ENCODE peak calls at places on chromosomes 12 and 14, in five cellular contexts. L is IMR-90, T is SK-N-SH, O is GM12878, M is K562. W is an unnamed sample.

GRCh38 chr12:49304161-49304560 is 9.2 kb downstream of the PRPH start:
- DNase-seq in L (peak), T (peak), M (no peak), O (no peak), W (no peak)

GRCh38 chr12:10365716-10366433 is 24.0 kb downstream of the KLRK1 start:
- DNase-seq in O (no peak), M (peak), L (peak), T (no peak), W (no peak)

GRCh38 chr12:49049566-49050224 is 10.9 kb downstream of the KMT2D start:
- DNase-seq in M (no peak), O (no peak), L (peak), T (no peak), W (peak)

GRCh38 chr12:96239711-96240234 is 45.6 kb downstream of the ELK3 start:
- DNase-seq in O (no peak), T (peak), M (no peak), L (no peak), W (no peak)

GRCh38 chr12:44542716-44543115 is 333.4 kb downstream of the NELL2 start:
- DNase-seq in L (no peak), M (no peak), T (no peak), O (no peak), W (no peak)

GRCh38 chr14:20612403-20612802 is 21.2 kb upstream of the RNASE12 start:
- DNase-seq in M (no peak), T (no peak), L (no peak), O (no peak), W (no peak)

GRCh38 chr14:72736348-72736747 is 157.6 kb downstream of the DPF3 start:
- DNase-seq in T (peak), L (peak), M (peak), O (no peak), W (no peak)

GRCh38 chr12:96033549-96034389 is 1.6 kb downstream of the LTA4H start:
- DNase-seq in L (no peak), T (no peak), M (no peak), O (no peak), W (no peak)

GRCh38 chr14:49641697-49642129 is 6.7 kb upstream of the DNAAF2 start:
- DNase-seq in M (no peak), O (no peak), T (no peak), L (peak), W (no peak)

GRCh38 chr14:60090864-60091519 is 731 bp upstream of the PCNX4 start:
- DNase-seq in L (peak), M (peak), T (peak), O (no peak), W (peak)

GRCh38 chr12:95978774-95979173 is 17.4 kb downstream of the HAL start:
- DNase-seq in L (no peak), M (no peak), T (no peak), O (no peak), W (no peak)

GRCh38 chr14:36582011-36582873 is at the start of gene NKX2-8:
- DNase-seq in O (no peak), T (peak), M (peak), L (no peak), W (peak)

GRCh38 chr14:91484186-91484585 is 25.9 kb downstream of the PPP4R3A start:
- DNase-seq in T (no peak), M (no peak), L (no peak), O (no peak), W (no peak)

GRCh38 chr14:55800443-55800842 is 220.4 kb downstream of the KTN1 start:
- DNase-seq in L (no peak), O (no peak), M (no peak), T (no peak), W (no peak)

GRCh38 chr12:106149096-106149784 is 10.5 kb upstream of the NUAK1 start:
- DNase-seq in O (no peak), L (peak), M (no peak), T (no peak), W (peak)

GRCh38 chr14:93971635-93972027 is 4.7 kb downstream of the ASB2 start:
- DNase-seq in O (no peak), T (no peak), L (no peak), M (no peak), W (no peak)

GRCh38 chr14:96146131-96146771 is 58.4 kb upstream of the BDKRB2 start:
- DNase-seq in T (no peak), L (peak), M (no peak), O (no peak), W (peak)

GRCh38 chr12:94225924-94226630 is 77.7 kb downstream of the PLXNC1 start:
- DNase-seq in M (no peak), L (no peak), O (no peak), T (peak), W (no peak)

GRCh38 chr12:100987552-100988277 is 193.1 kb downstream of the ANO4 start:
- DNase-seq in L (peak), M (peak), T (peak), O (peak), W (peak)

GRCh38 chr12:115341442-115341841 is 657.5 kb upstream of the TBX3 start:
- DNase-seq in M (no peak), L (peak), T (no peak), O (no peak), W (peak)
- TF ChIP-seq RCOR1 in M (no peak), L (peak), T (no peak), O (no peak), W (no peak)

GRCh38 chr12:79826267-79827128 is 108.4 kb downstream of the PPP1R12A start:
- DNase-seq in M (no peak), T (no peak), L (no peak), O (no peak), W (no peak)
- TF ChIP-seq RFX5 in M (no peak), T (no peak), L (no peak), O (no peak), W (no peak)

GRCh38 chr12:93127582-93128331 is 198.7 kb upstream of the EEA1 start:
- DNase-seq in O (no peak), M (peak), L (peak), T (no peak), W (no peak)
- TF ChIP-seq RCOR1 in O (no peak), M (no peak), L (peak), T (no peak), W (no peak)

GRCh38 chr14:70022771-70023445 is 143.7 kb downstream of the SMOC1 start:
- DNase-seq in T (no peak), M (no peak), L (no peak), O (no peak), W (no peak)

GRCh38 chr14:70018246-70018645 is 139.0 kb downstream of the SMOC1 start:
- DNase-seq in L (peak), T (no peak), M (no peak), O (no peak), W (no peak)

GRCh38 chr14:70018713-70019201 is 139.5 kb downstream of the SMOC1 start:
- DNase-seq in T (no peak), M (no peak), O (no peak), L (peak), W (no peak)

GRCh38 chr14:70021548-70021947 is 142.3 kb downstream of the SMOC1 start:
- DNase-seq in O (no peak), M (no peak), T (no peak), L (no peak), W (no peak)

DNA sequence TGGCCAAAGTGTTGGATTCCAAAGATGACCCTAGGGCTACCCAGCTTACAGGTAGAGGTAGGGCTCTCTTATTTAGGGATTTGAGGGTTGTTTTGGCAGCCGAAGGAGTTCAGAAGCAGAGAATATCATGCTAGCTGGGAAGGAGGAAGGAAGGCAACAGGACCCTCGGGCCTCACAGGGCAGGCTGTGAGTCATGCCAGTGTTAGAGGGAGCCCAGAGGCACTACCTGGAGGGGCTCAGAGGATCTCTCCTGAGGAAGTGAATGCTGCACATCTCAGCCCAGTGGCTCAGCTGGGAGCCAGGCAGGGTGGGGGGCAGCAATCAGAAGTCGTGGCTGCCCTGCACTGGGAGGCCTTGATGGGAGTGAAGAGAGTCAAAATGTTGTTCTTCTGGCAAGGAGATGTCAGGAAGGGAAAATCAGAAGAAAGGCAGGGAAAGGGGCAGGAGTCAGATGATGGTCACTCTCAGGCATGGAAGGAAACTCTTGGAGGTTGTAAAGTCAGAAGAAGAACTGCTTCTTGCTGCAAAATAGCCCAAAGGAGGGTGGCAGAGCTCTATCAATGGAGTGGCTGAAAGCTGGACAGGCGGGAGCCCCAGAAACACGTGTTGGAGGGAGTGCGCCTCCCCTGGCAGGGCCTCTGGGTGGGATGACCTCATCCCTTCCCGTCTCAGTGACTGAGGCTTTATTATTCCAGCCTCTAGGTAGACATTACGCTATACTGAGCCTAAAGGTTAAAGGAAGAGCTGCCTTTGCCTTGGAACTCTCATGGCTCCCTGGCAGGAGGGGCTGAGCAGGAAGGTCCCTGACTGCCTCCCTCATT is 141.3 kb downstream of the SMOC1 start:
- DNase-seq in L (peak), M (no peak), T (no peak), O (no peak), W (no peak)
- TF ChIP-seq RFX5 in L (no peak), M (no peak), T (no peak), O (no peak), W (no peak)

GRCh38 chr14:47919334-47919846 is 244.0 kb upstream of the MDGA2 start:
- DNase-seq in M (no peak), L (no peak), O (no peak), T (no peak), W (no peak)

GRCh38 chr14:47919994-47920393 is 244.6 kb upstream of the MDGA2 start:
- DNase-seq in O (no peak), M (no peak), L (no peak), T (no peak), W (no peak)

GRCh38 chr14:47921133-47921532 is 245.7 kb upstream of the MDGA2 start:
- DNase-seq in L (no peak), M (no peak), T (no peak), O (no peak), W (no peak)

GRCh38 chr14:47917344-47917954 is 242.0 kb upstream of the MDGA2 start:
- DNase-seq in O (no peak), L (peak), T (no peak), M (no peak), W (no peak)
- TF ChIP-seq RCOR1 in O (no peak), L (no peak), T (no peak), M (no peak), W (no peak)

DNA sequence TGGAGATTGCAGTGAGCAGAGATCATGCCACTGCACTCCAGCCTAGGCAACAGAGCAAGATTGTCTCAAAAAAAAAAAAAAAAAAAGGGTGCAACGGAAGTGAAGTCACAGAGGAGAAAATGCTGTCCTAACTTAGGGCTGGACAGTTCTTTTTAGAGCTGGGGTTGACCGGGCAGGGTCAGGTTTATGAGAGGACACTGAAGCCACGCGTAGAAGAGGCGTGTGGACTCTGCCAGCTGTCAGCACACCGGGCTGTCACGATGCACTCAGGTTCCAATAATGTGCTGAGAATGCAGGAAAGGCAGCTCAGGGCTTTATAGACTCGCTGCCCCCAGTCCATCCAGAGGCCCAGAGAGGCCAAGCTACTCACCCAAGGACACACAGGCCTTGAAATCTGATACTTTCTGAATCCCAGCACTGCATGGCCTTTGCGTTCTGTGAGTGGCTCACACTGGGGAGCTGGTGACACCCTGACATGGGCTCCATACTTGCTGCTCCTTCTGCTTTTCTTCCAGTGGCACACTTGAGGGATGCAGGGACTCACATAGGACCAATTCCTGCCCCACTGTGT is 28.9 kb upstream of the SPPL3 start:
- DNase-seq in O (no peak), L (no peak), M (no peak), T (no peak), W (no peak)
- TF ChIP-seq RFX5 in O (no peak), L (no peak), M (no peak), T (no peak), W (no peak)

W was measured in A549.